ENCODE peak calls at places on chromosomes 3 and 15, in six cellular contexts. A, X, Y, P, H and L are unnamed samples.

GRCh38 chr15:70504305-70504951 is 258.9 kb downstream of the UACA start:
- ATAC-seq in A (no peak), P (no peak), H (peak; percentile 9), X (no peak), Y (no peak), L (peak; percentile 68)

GRCh38 chr15:56959318-56959648 is 40.8 kb downstream of the TCF12 start:
- ATAC-seq in H (no peak), X (no peak), Y (no peak), A (no peak), P (no peak), L (no peak)

GRCh38 chr3:90055721-90056120 is 948.3 kb downstream of the EPHA3 start:
- ATAC-seq in X (no peak), P (no peak), A (no peak), Y (no peak), H (no peak), L (no peak)

GRCh38 chr15:80697316-80697715 is 2.2 kb downstream of the ABHD17C start:
- ATAC-seq in H (no peak), A (no peak), P (no peak), Y (no peak), X (no peak), L (no peak)

GRCh38 chr15:90496791-90497190 is 32.9 kb upstream of the CRTC3 start:
- ATAC-seq in H (no peak), X (no peak), Y (no peak), P (no peak), A (no peak), L (no peak)

GRCh38 chr3:114557791-114558190 is 264.0 kb downstream of the TIGIT start:
- ATAC-seq in A (no peak), X (no peak), Y (no peak), H (no peak), P (no peak), L (no peak)

GRCh38 chr15:57570994-57571393 is 20.7 kb upstream of the MYZAP start:
- ATAC-seq in H (no peak), A (no peak), P (no peak), Y (no peak), X (no peak), L (no peak)

GRCh38 chr3:52831500-52832301 is 1.2 kb upstream of the ITIH4 start:
- ATAC-seq in Y (peak; percentile 87), X (no peak), H (peak; percentile 53), A (peak; percentile 13), P (no peak), L (peak; percentile 46)

GRCh38 chr3:14547693-14548092 is 7.6 kb upstream of the GRIP2 start:
- ATAC-seq in H (no peak), Y (no peak), A (no peak), X (no peak), P (no peak), L (no peak)

GRCh38 chr3:87196879-87197278 is 30.2 kb upstream of the CHMP2B start:
- ATAC-seq in Y (no peak), P (no peak), A (peak; percentile 43), H (no peak), X (no peak), L (no peak)

GRCh38 chr3:60153221-60153999 is 1097.8 kb downstream of the FHIT start:
- ATAC-seq in X (no peak), P (no peak), H (no peak), Y (no peak), A (no peak), L (no peak)

GRCh38 chr3:162525052-162525451 is 1028.4 kb downstream of the OTOL1 start:
- ATAC-seq in Y (peak; percentile 75), X (no peak), H (peak; percentile 64), A (no peak), P (no peak), L (peak; percentile 74)

GRCh38 chr15:65194826-65195541 is 9.8 kb upstream of the CLPX start:
- ATAC-seq in Y (no peak), P (no peak), A (peak; percentile 30), H (peak; percentile 56), X (peak; percentile 80), L (peak; percentile 68)

GRCh38 chr3:134650431-134651346 is at the start of gene KY:
- ATAC-seq in A (peak; percentile 73), Y (peak; percentile 85), H (peak; percentile 68), P (peak; percentile 62), X (peak; percentile 88), L (peak; percentile 69)

GRCh38 chr3:124774305-124774673 is 44.0 kb downstream of the UMPS start:
- ATAC-seq in A (peak; percentile 20), X (peak; percentile 92), P (no peak), H (peak; percentile 30), Y (peak; percentile 55), L (peak; percentile 69)

GRCh38 chr3:194114123-194114522 is 21.8 kb upstream of the HES1 start:
- ATAC-seq in Y (no peak), P (no peak), A (no peak), X (no peak), H (no peak), L (no peak)

GRCh38 chr3:85667744-85668143 is 709.0 kb downstream of the CADM2 start:
- ATAC-seq in P (no peak), H (no peak), Y (no peak), X (no peak), A (no peak), L (no peak)

GRCh38 chr15:69540622-69541021 is 88.0 kb downstream of the RPLP1 start:
- ATAC-seq in A (no peak), X (no peak), Y (no peak), P (no peak), H (peak; percentile 68), L (no peak)

GRCh38 chr3:197430961-197431910 is 124.5 kb downstream of the BDH1 start:
- ATAC-seq in H (no peak), X (no peak), A (no peak), Y (no peak), P (no peak), L (peak; percentile 80)

GRCh38 chr3:111763101-111763500 is 96.0 kb upstream of the PHLDB2 start:
- ATAC-seq in Y (no peak), A (no peak), P (no peak), X (no peak), H (no peak), L (no peak)

GRCh38 chr3:71117572-71118247 is 465.8 kb downstream of the FOXP1 start:
- ATAC-seq in H (peak; percentile 33), X (no peak), P (no peak), Y (peak; percentile 49), A (no peak), L (no peak)

GRCh38 chr15:82165948-82166376 is 96.6 kb downstream of the EFL1 start:
- ATAC-seq in P (no peak), X (no peak), Y (no peak), H (no peak), A (no peak), L (no peak)

GRCh38 chr3:188546835-188547670 is 393.1 kb downstream of the LPP start:
- ATAC-seq in P (no peak), X (no peak), H (no peak), A (peak; percentile 78), Y (peak; percentile 96), L (no peak)

GRCh38 chr3:14725015-14725431 is 50.1 kb downstream of the C3orf20 start:
- ATAC-seq in X (no peak), Y (no peak), A (no peak), H (peak; percentile 59), P (peak; percentile 23), L (peak; percentile 81)

GRCh38 chr3:71444861-71445259 is 138.7 kb downstream of the FOXP1 start:
- ATAC-seq in X (no peak), H (no peak), Y (peak; percentile 19), P (no peak), A (no peak), L (no peak)

GRCh38 chr15:70334286-70334685 is 236.6 kb upstream of the TLE3 start:
- ATAC-seq in A (no peak), P (no peak), Y (no peak), X (no peak), H (no peak), L (no peak)

GRCh38 chr3:32138545-32139104 is 32.2 kb downstream of the GPD1L start:
- ATAC-seq in X (no peak), P (no peak), A (no peak), Y (peak; percentile 39), H (no peak), L (no peak)

GRCh38 chr15:42315435-42316020 is 42.3 kb upstream of the TMEM87A start:
- ATAC-seq in Y (no peak), P (no peak), H (no peak), X (no peak), A (no peak), L (no peak)

GRCh38 chr3:60056394-60056793 is 1006.6 kb upstream of the CFAP20DC start:
- ATAC-seq in H (no peak), X (no peak), Y (no peak), A (no peak), P (no peak), L (no peak)

GRCh38 chr3:140568842-140569520 is 108.9 kb upstream of the TRIM42 start:
- ATAC-seq in P (no peak), Y (no peak), H (no peak), X (no peak), A (no peak), L (no peak)

GRCh38 chr15:70495988-70496387 is 267.4 kb downstream of the UACA start:
- ATAC-seq in X (no peak), P (no peak), H (no peak), A (no peak), Y (no peak), L (no peak)

GRCh38 chr3:142858043-142858442 is 30.8 kb downstream of the PCOLCE2 start:
- ATAC-seq in Y (no peak), A (no peak), H (no peak), P (no peak), X (no peak), L (no peak)

GRCh38 chr15:97692317-97693015 is 268.0 kb upstream of the ARRDC4 start:
- ATAC-seq in P (no peak), Y (no peak), H (peak; percentile 90), X (no peak), A (no peak), L (no peak)

GRCh38 chr3:61080737-61081445 is 170.4 kb downstream of the FHIT start:
- ATAC-seq in Y (no peak), H (no peak), A (no peak), X (peak; percentile 78), P (no peak), L (no peak)

GRCh38 chr3:155890671-155891190 is 20.3 kb downstream of the GMPS start:
- ATAC-seq in A (peak; percentile 74), X (no peak), P (no peak), Y (peak; percentile 83), H (no peak), L (peak; percentile 36)